ENCODE peak calls at places on chromosomes 13 and 19, in four cellular contexts. A, U, R and Q are unnamed samples.

GRCh38 chr13:37690361-37690760 is 91.8 kb upstream of the POSTN start:
- DNase-seq in A (no peak), U (no peak), R (no peak), Q (no peak)

GRCh38 chr19:29855771-29856510 is 44.1 kb downstream of the CCNE1 start:
- DNase-seq in A (no peak), U (no peak), R (no peak), Q (no peak)

GRCh38 chr13:22173605-22174004 is 502.7 kb downstream of the FGF9 start:
- DNase-seq in A (no peak), U (no peak), R (no peak), Q (no peak)

GRCh38 chr19:5369962-5370367 is 29.4 kb upstream of the PTPRS start:
- DNase-seq in A (peak), U (peak), R (peak), Q (no peak)

GRCh38 chr19:4051175-4052101 is 15.3 kb downstream of the ZBTB7A start:
- DNase-seq in A (peak), U (peak), R (no peak), Q (no peak)

GRCh38 chr19:44757735-44758505 is 9.4 kb downstream of the BCL3 start:
- DNase-seq in A (peak), U (peak), R (peak), Q (no peak)

GRCh38 chr13:26965976-26966375 is 205.4 kb upstream of the GPR12 start:
- DNase-seq in A (peak), U (peak), R (no peak), Q (no peak)

GRCh38 chr13:110855363-110855762 is 59.5 kb downstream of the ANKRD10 start:
- DNase-seq in A (no peak), U (no peak), R (peak), Q (no peak)

GRCh38 chr19:41299755-41300089 is 10.2 kb upstream of the CCDC97 start:
- DNase-seq in A (peak), U (no peak), R (no peak), Q (no peak)

GRCh38 chr19:23283925-23284324 is 33.7 kb upstream of the ZNF724 start:
- DNase-seq in A (peak), U (peak), R (peak), Q (no peak)

GRCh38 chr13:85690368-85690767 is 108.9 kb downstream of the SLITRK6 start:
- DNase-seq in A (no peak), U (no peak), R (no peak), Q (no peak)

GRCh38 chr13:95553271-95553588 is 710 bp downstream of the CLDN10 start:
- DNase-seq in A (no peak), U (no peak), R (no peak), Q (no peak)

GRCh38 chr13:112744306-112745021 is 54.6 kb downstream of the ATP11A start:
- DNase-seq in A (no peak), U (no peak), R (no peak), Q (no peak)
- H3K27ac ChIP-seq in A (peak), U (no peak), R (no peak), Q (no peak)

GRCh38 chr19:49873834-49874233 is 3.3 kb downstream of the AKT1S1 start:
- DNase-seq in A (no peak), U (peak), R (no peak), Q (no peak)
- H3K27ac ChIP-seq in A (no peak), U (no peak), R (no peak), Q (no peak)

DNA sequence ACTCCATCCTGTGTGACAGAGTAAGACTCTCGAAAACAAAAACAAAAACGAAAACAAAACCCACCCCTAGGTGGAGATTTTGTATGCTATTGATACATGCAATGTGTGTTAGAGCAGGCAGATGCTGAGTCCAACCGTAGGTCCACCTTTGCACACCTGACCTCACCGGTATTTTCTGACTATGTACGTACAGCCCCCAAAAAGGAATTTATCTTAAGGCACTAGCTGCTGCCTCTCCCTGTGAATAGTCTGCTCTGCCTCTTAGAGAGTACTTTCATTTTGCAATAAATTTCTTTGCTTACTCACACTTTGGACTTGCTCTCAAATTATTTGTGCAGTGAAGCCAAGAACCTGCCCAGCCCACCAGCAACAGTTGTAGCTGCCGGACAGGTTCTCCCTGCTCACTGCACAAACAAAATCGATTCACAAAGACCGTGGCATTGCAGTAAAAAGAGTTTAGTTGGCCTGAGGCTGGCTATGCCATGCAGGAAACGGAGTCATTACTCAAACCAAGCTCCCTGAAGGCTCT is 8.2 kb upstream of the ZNF77 start:
- DNase-seq in A (peak), U (no peak), R (no peak), Q (no peak)
- H3K27ac ChIP-seq in A (peak), U (no peak), R (no peak), Q (peak)

GRCh38 chr19:2443116-2443784 is 13.5 kb downstream of the LMNB2 start:
- DNase-seq in A (no peak), U (no peak), R (no peak), Q (no peak)
- H3K27ac ChIP-seq in A (no peak), U (no peak), R (no peak), Q (no peak)

GRCh38 chr19:13057744-13058143 is 44.9 kb downstream of the LYL1 start:
- DNase-seq in A (peak), U (no peak), R (no peak), Q (no peak)
- H3K27ac ChIP-seq in A (peak), U (peak), R (no peak), Q (no peak)

GRCh38 chr19:39138221-39139211 is 12.9 kb downstream of the PAK4 start:
- DNase-seq in A (no peak), U (no peak), R (peak), Q (no peak)
- H3K27ac ChIP-seq in A (peak), U (no peak), R (peak), Q (no peak)

DNA sequence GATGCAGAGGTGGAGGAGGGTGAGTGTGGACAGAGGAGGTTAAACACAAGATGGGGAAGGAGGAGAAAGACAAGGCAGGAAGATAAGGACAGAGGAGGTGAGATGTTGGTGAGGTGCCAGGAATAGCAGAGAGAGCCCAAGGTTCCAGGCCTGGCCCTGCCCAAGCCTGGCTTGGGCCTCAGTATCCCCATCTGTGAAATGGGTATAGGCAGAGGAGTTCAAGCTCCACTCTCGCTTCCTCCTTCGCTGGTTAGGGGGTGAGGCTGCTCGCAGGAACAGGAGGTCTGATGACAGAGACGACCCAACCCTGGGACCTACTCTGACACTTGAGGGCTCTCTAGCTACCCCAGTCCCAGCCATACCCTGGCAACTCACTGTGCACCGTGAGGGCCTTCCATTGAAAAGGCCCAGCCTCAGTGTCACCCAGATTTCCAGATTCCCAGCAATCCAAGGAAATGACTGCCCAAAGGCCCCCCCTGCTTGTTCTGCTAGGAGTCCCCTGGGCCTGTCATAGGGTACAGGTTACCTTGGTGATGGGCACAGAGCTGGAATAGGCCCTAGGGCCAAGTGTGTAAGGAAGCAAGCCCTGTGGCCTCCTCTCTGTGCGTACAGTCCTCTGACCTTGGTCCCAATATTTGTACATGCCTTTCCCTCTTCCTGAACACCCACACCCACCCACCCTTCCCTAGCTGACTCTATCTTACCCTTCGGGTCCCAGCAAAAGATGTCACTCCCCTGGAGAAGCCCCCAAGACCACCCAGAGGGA is 8.6 kb upstream of the ANGPTL8 start:
- DNase-seq in A (no peak), U (no peak), R (no peak), Q (no peak)
- H3K27ac ChIP-seq in A (no peak), U (no peak), R (no peak), Q (no peak)